ENCODE peak calls at places on chromosomes 16 and 17, in four cellular contexts. J, I, Q and S are unnamed samples.

GRCh38 chr16:8569650-8570338 is 20.5 kb downstream of the TMEM114 start:
- DNase-seq in J (no peak), I (no peak), Q (no peak), S (no peak)

GRCh38 chr16:74372369-74372768 is 3.7 kb upstream of the NPIPB15 start:
- DNase-seq in J (no peak), I (no peak), Q (no peak), S (no peak)

GRCh38 chr17:57861000-57861736 is 11.3 kb upstream of the MRPS23 start:
- DNase-seq in J (no peak), I (peak), Q (peak), S (no peak)

GRCh38 chr16:72725643-72726042 is 322.3 kb downstream of the ZFHX3 start:
- DNase-seq in J (no peak), I (no peak), Q (no peak), S (no peak)

GRCh38 chr17:67085406-67085805 is 41.1 kb downstream of the CACNG1 start:
- DNase-seq in J (no peak), I (no peak), Q (no peak), S (no peak)

GRCh38 chr17:55741353-55741700 is 9.5 kb upstream of the PCTP start:
- DNase-seq in J (no peak), I (no peak), Q (no peak), S (no peak)

GRCh38 chr16:28473714-28474265 is 1.7 kb upstream of the NPIPB7 start:
- DNase-seq in J (no peak), I (no peak), Q (no peak), S (no peak)

GRCh38 chr16:12509121-12509520 is 294.6 kb downstream of the CPPED1 start:
- DNase-seq in J (no peak), I (no peak), Q (no peak), S (no peak)

GRCh38 chr17:43816336-43817320 is 16.3 kb downstream of the MPP3 start:
- DNase-seq in J (no peak), I (no peak), Q (no peak), S (no peak)

GRCh38 chr16:81700071-81700779 is 78.9 kb upstream of the PLCG2 start:
- DNase-seq in J (no peak), I (no peak), Q (no peak), S (no peak)

GRCh38 chr17:2372681-2373080 is 28.2 kb downstream of the MNT start:
- DNase-seq in J (no peak), I (no peak), Q (no peak), S (no peak)

GRCh38 chr17:81519284-81520020 is 6.9 kb upstream of the ACTG1 start:
- DNase-seq in J (no peak), I (peak), Q (peak), S (no peak)

GRCh38 chr17:6456914-6457687 is 12.8 kb downstream of the PIMREG start:
- DNase-seq in J (no peak), I (no peak), Q (no peak), S (no peak)

GRCh38 chr17:2237960-2238359 is 65.6 kb downstream of the SMG6 start:
- DNase-seq in J (no peak), I (no peak), Q (no peak), S (no peak)

GRCh38 chr17:80872011-80872929 is 119.4 kb upstream of the CHMP6 start:
- DNase-seq in J (no peak), I (no peak), Q (no peak), S (no peak)

GRCh38 chr17:38601539-38602351 is 4.0 kb downstream of the SRCIN1 start:
- DNase-seq in J (no peak), I (no peak), Q (no peak), S (peak)

GRCh38 chr17:19370493-19370960 is 7.8 kb upstream of the MAPK7 start:
- DNase-seq in J (no peak), I (no peak), Q (no peak), S (no peak)

GRCh38 chr16:71352963-71353460 is 5.5 kb upstream of the CALB2 start:
- DNase-seq in J (no peak), I (no peak), Q (no peak), S (no peak)

GRCh38 chr16:79673635-79674034 is 73.1 kb upstream of the MAF start:
- DNase-seq in J (no peak), I (no peak), Q (no peak), S (no peak)

GRCh38 chr16:62036101-62036806 is at the start of gene CDH8:
- DNase-seq in J (no peak), I (no peak), Q (no peak), S (no peak)

GRCh38 chr17:59753522-59754467 is 46.3 kb downstream of the VMP1 start:
- DNase-seq in J (no peak), I (peak), Q (no peak), S (peak)

GRCh38 chr16:1999866-2000514 is 9.6 kb downstream of the ZNF598 start:
- DNase-seq in J (no peak), I (no peak), Q (no peak), S (no peak)

GRCh38 chr17:44071772-44072171 is 1.2 kb downstream of the G6PC3 start:
- DNase-seq in J (no peak), I (no peak), Q (no peak), S (no peak)

GRCh38 chr17:3754458-3755334 is 31.0 kb downstream of the HASPIN start:
- DNase-seq in J (no peak), I (peak), Q (peak), S (peak)

GRCh38 chr16:81035975-81036750 is 521 bp downstream of the ATMIN start:
- DNase-seq in J (no peak), I (peak), Q (peak), S (peak)

GRCh38 chr16:50389900-50390896 is 21.4 kb upstream of the BRD7 start:
- DNase-seq in J (no peak), I (no peak), Q (no peak), S (no peak)

GRCh38 chr16:30660424-30661251 is 2.4 kb downstream of the FBRS start:
- DNase-seq in J (no peak), I (peak), Q (peak), S (no peak)

GRCh38 chr16:50368410-50369132 is at the start of gene BRD7:
- DNase-seq in J (no peak), I (peak), Q (peak), S (peak)

GRCh38 chr17:74818306-74818705 is 41.4 kb downstream of the GRIN2C start:
- DNase-seq in J (no peak), I (no peak), Q (no peak), S (no peak)

GRCh38 chr16:2319606-2320005 is 20.9 kb downstream of the ABCA3 start:
- DNase-seq in J (no peak), I (no peak), Q (no peak), S (no peak)

GRCh38 chr17:34220045-34220775 is 34.9 kb upstream of the CCL2 start:
- DNase-seq in J (no peak), I (no peak), Q (no peak), S (no peak)

GRCh38 chr17:13600475-13601316 is 1.0 kb downstream of the HS3ST3A1 start:
- DNase-seq in J (no peak), I (no peak), Q (no peak), S (no peak)